ENCODE peak calls at places on chromosomes 5 and 9, in nine cellular contexts. N is upper lobe of left lung, W is GM12892, F is spleen, K is transverse colon, U is GM12878, P is stomach, D is GM12891, T is suprapubic skin. H is an unnamed sample.

GRCh38 chr5:176659440-176659839 is 12.2 kb downstream of the TSPAN17 start:
- DNase-seq in T (no peak), F (no peak), P (no peak), U (no peak), W (no peak), K (no peak), N (no peak), D (no peak), H (no peak)

GRCh38 chr5:31161772-31162171 is 31.7 kb upstream of the CDH6 start:
- DNase-seq in W (no peak), F (no peak), D (no peak), T (no peak), U (no peak), K (no peak), N (no peak), P (no peak), H (no peak)

GRCh38 chr5:178674334-178674733 is 47.5 kb upstream of the CLK4 start:
- DNase-seq in P (no peak), W (no peak), F (no peak), T (no peak), K (no peak), N (no peak), D (no peak), U (no peak), H (no peak)

GRCh38 chr9:83976372-83976771 is 3.6 kb downstream of the HNRNPK start:
- DNase-seq in F (no peak), D (no peak), K (no peak), U (no peak), T (no peak), N (no peak), W (no peak), P (no peak), H (no peak)

GRCh38 chr9:96618209-96619108 is 1.2 kb downstream of the CDC14B start:
- DNase-seq in P (peak), T (peak), U (no peak), N (peak), W (no peak), D (no peak), F (no peak), K (peak), H (no peak)

GRCh38 chr5:56463944-56464571 is 230.9 kb upstream of the ANKRD55 start:
- DNase-seq in T (no peak), W (no peak), K (no peak), N (no peak), U (no peak), F (no peak), D (no peak), P (no peak), H (no peak)

GRCh38 chr9:123399803-123400378 is 43.9 kb downstream of the CRB2 start:
- DNase-seq in F (no peak), K (peak), N (no peak), P (no peak), T (no peak), W (no peak), D (peak), U (no peak), H (no peak)

GRCh38 chr9:2418619-2419018 is 203.0 kb upstream of the VLDLR start:
- DNase-seq in P (no peak), F (no peak), T (no peak), N (no peak), D (no peak), K (no peak), W (no peak), U (no peak), H (no peak)

GRCh38 chr9:78280982-78281668 is 15.8 kb upstream of the PSAT1 start:
- DNase-seq in P (peak), U (no peak), F (no peak), D (no peak), N (peak), T (no peak), K (peak), W (no peak), H (no peak)

GRCh38 chr9:108842610-108843295 is 13.0 kb downstream of the ACTL7B start:
- DNase-seq in T (no peak), D (no peak), U (no peak), P (no peak), W (no peak), K (no peak), F (no peak), N (no peak), H (no peak)

GRCh38 chr5:157290156-157290980 is 24.4 kb downstream of the CYFIP2 start:
- DNase-seq in W (no peak), D (no peak), N (no peak), P (no peak), T (no peak), U (no peak), K (no peak), F (no peak), H (no peak)

GRCh38 chr5:79025054-79025465 is 40.0 kb upstream of the ARSB start:
- DNase-seq in N (peak), U (no peak), W (no peak), F (no peak), K (peak), T (peak), D (no peak), P (peak), H (peak)

GRCh38 chr5:91027316-91027937 is 355.7 kb downstream of the ARRDC3 start:
- DNase-seq in N (no peak), P (no peak), W (no peak), T (no peak), D (no peak), K (no peak), U (no peak), F (no peak), H (no peak)

GRCh38 chr5:174292348-174292747 is 246.8 kb downstream of the NSG2 start:
- DNase-seq in F (no peak), U (no peak), D (no peak), K (no peak), P (no peak), W (no peak), T (no peak), N (no peak), H (peak)

GRCh38 chr9:134066546-134066922 is 1.3 kb downstream of the BRD3 start:
- DNase-seq in U (no peak), N (no peak), W (no peak), D (no peak), K (no peak), P (peak), T (no peak), F (no peak), H (no peak)

GRCh38 chr5:147483197-147483790 is 26.6 kb downstream of the DPYSL3 start:
- DNase-seq in D (no peak), U (no peak), T (no peak), W (no peak), F (no peak), N (no peak), P (no peak), K (no peak), H (no peak)

GRCh38 chr5:2751592-2752021 is at the start of gene IRX2:
- DNase-seq in P (peak), U (no peak), K (peak), W (no peak), T (peak), F (no peak), N (peak), D (no peak), H (no peak)
- TF ChIP-seq POLR2AphosphoS5 in P (peak), U (no peak), K (no peak), W (no peak), T (peak), F (no peak), N (no peak), D (no peak), H (no peak)

GRCh38 chr5:107570805-107571531 is 99.8 kb downstream of the EFNA5 start:
- DNase-seq in W (peak), N (peak), K (peak), P (peak), U (peak), D (peak), T (no peak), F (no peak), H (no peak)

GRCh38 chr5:107572800-107573368 is 97.9 kb downstream of the EFNA5 start:
- DNase-seq in D (no peak), W (no peak), P (no peak), T (no peak), U (no peak), K (no peak), F (no peak), N (no peak), H (no peak)

GRCh38 chr5:107567901-107568671 is 102.7 kb downstream of the EFNA5 start:
- DNase-seq in U (peak), F (no peak), K (no peak), T (no peak), P (no peak), W (no peak), D (no peak), N (no peak), H (no peak)

GRCh38 chr5:107576155-107576554 is 94.6 kb downstream of the EFNA5 start:
- DNase-seq in W (no peak), U (no peak), T (no peak), P (no peak), N (no peak), F (no peak), K (no peak), D (no peak), H (no peak)

DNA sequence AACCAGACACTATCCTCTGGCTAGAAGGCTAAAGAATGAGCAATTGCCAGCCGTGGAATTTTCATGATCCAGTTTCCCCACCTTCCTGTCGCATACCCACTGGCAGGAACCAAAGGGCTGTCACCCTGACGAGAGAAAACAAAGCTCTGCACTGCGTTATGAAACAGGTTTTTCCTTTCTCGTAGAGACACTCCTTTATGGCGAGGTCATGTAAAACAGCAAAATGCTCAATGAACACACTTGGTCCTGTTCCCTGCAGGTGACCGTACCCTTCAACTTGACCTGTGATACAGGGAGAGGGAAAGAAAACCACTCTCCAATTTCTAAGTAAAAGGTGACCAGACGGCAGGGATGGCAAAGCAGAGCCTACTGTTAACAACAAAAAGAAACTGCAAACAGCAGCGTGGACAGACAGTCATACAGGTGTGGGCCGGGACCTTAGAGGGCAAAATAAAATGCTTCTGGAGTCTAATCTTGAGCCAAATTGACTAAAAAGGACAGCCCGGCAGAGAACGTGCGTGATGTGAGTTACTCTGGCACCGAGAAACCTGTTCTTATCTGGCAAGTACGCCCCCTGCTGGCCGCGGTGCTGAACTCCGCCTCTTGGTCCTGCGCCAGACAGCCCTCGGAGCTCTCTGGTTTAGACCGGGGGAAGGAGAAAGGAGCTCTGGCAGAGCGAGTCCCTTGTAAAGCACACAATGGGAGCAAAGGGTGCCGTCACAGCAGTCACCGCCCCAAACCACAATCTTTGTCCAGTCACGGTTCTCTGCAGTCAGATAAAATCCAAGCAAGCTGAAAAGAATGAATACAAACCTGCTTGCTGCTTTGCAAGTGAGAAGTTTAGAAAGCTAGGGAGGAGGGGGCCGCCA is 98.9 kb downstream of the EFNA5 start:
- DNase-seq in T (peak), P (peak), D (peak), U (peak), N (peak), K (peak), F (peak), W (peak), H (peak)
- TF ChIP-seq POLR2AphosphoS5 in T (peak), P (peak), D (no peak), U (peak), N (peak), K (peak), F (peak), W (peak), H (peak)

DNA sequence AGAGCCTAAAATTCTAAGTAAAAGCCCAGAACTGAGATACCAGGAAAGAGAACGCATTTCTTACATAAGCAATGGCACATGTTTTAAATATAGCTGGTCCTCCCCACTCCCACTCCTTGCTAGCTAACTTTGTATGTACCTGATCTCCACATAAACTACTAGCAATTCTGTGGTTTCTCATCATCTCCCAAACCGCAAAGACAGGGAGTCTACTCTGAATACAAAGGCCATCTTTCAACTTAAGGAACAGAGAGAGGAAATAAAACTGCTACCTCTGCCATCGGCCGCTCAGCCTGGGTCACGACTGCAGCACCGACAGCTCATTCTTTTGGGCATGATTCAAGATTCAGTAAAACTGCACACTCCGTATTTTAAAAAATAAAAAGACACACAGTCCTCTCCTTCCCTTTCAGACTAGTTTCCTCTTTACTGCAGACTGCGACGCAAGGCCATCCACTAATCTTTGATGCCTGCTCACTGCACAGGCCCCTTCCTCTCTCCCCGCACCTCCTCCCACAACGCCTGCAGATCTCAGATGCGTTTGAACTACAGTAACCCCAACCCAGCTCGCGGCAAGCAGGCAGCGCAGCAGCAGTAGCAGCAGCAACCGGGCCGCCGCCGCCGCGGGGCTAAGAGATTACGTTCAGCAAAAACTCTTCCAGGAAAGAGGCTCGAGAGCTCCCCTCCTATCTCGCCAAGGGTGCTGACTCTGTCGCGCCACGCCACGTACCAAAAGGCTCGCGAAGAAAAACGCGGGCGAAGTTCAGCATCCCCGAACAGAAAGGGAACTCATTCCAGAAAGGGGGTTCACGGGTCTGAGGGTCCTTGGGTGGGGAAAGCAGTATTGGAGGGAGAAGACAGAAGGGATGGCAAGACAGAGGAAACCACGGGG is 1.5 kb downstream of the RNF145 start:
- DNase-seq in F (peak), P (peak), K (peak), D (peak), T (peak), U (peak), N (peak), W (peak), H (peak)
- TF ChIP-seq POLR2AphosphoS5 in F (peak), P (peak), K (peak), D (no peak), T (peak), U (peak), N (peak), W (no peak), H (no peak)

GRCh38 chr9:69173497-69173890 is 583 bp upstream of the TJP2 start:
- DNase-seq in T (no peak), K (no peak), P (no peak), W (no peak), F (no peak), U (no peak), N (no peak), D (no peak), H (no peak)
- TF ChIP-seq POLR2AphosphoS5 in T (no peak), K (no peak), P (no peak), W (no peak), F (no peak), U (no peak), N (no peak), D (no peak), H (no peak)

GRCh38 chr5:14219800-14220512 is 76.8 kb downstream of the TRIO start:
- DNase-seq in P (no peak), W (no peak), T (no peak), F (no peak), K (no peak), D (no peak), N (no peak), U (no peak), H (no peak)
- TF ChIP-seq POLR2AphosphoS5 in P (no peak), W (no peak), T (no peak), F (no peak), K (no peak), D (no peak), N (no peak), U (no peak), H (no peak)

H was measured in HCT116.